ENCODE peak calls at places on chromosomes 16 and 17, in five cellular contexts. L is fibroblast of pulmonary artery; S is stimulated activated CD4-positive, alpha-beta T cell treated with anti-CD3 and anti-CD28 coated beads, Interleukin-1b, Interleukin-23, amount 100 ng/mL, for 24 hours; M is effector memory CD4-positive, alpha-beta T cell; P is GM18507. H is an unnamed sample.

GRCh38 chr17:39939588-39940419 is 12.3 kb downstream of the LRRC3C start:
- DNase-seq in L (peak; percentile 75), S (no peak), M (peak; percentile 19), P (no peak), H (peak; percentile 35)

GRCh38 chr16:69595127-69596036 is 29.6 kb downstream of the NFAT5 start:
- DNase-seq in L (peak; percentile 73), S (no peak), M (no peak), P (no peak), H (no peak)

GRCh38 chr17:47057831-47058230 is 78.8 kb upstream of the RPRML start:
- DNase-seq in L (no peak), S (no peak), M (no peak), P (no peak), H (no peak)

GRCh38 chr17:82929676-82930042 is 89.8 kb upstream of the ZNF750 start:
- DNase-seq in L (no peak), S (no peak), M (no peak), P (no peak), H (no peak)

GRCh38 chr16:85528528-85529387 is 84.4 kb upstream of the GSE1 start:
- DNase-seq in L (no peak), S (no peak), M (no peak), P (peak; percentile 45), H (no peak)

GRCh38 chr17:72588961-72589360 is 468.1 kb downstream of the SOX9 start:
- DNase-seq in L (no peak), S (no peak), M (no peak), P (no peak), H (no peak)

GRCh38 chr16:27067138-27067537 is 411 bp downstream of the C16orf82 start:
- DNase-seq in L (no peak), S (no peak), M (no peak), P (no peak), H (no peak)

GRCh38 chr16:49513040-49513439 is 139.4 kb downstream of the C16orf78 start:
- DNase-seq in L (no peak), S (no peak), M (no peak), P (no peak), H (no peak)

GRCh38 chr16:85781685-85782370 is 17.5 kb downstream of the EMC8 start:
- DNase-seq in L (peak; percentile 43), S (no peak), M (no peak), P (no peak), H (no peak)

GRCh38 chr16:81717662-81718189 is 61.4 kb upstream of the PLCG2 start:
- DNase-seq in L (peak; percentile 35), S (no peak), M (peak; percentile 20), P (no peak), H (no peak)

GRCh38 chr16:85611455-85612190 is 1.5 kb upstream of the GSE1 start:
- DNase-seq in L (peak; percentile 69), S (no peak), M (peak; percentile 23), P (no peak), H (no peak)

GRCh38 chr16:57612494-57612893 is 15.9 kb upstream of the ADGRG1 start:
- DNase-seq in L (no peak), S (no peak), M (no peak), P (no peak), H (no peak)

GRCh38 chr17:68036304-68037147 is 991 bp downstream of the KPNA2 start:
- DNase-seq in L (peak; percentile 39), S (no peak), M (no peak), P (no peak), H (no peak)

GRCh38 chr16:74309789-74310781 is 13.5 kb downstream of the PSMD7 start:
- DNase-seq in L (peak; percentile 69), S (no peak), M (no peak), P (peak; percentile 8), H (peak; percentile 9)

GRCh38 chr17:19830061-19830460 is 37.7 kb downstream of the ULK2 start:
- DNase-seq in L (no peak), S (no peak), M (no peak), P (no peak), H (no peak)

GRCh38 chr17:51765558-51766145 is 392.9 kb downstream of the CA10 start:
- DNase-seq in L (no peak), S (no peak), M (no peak), P (no peak), H (no peak)

GRCh38 chr17:7132511-7133094 is 18.0 kb upstream of the ASGR2 start:
- DNase-seq in L (peak; percentile 58), S (no peak), M (peak; percentile 63), P (peak; percentile 48), H (peak; percentile 83)

GRCh38 chr16:57761301-57761700 is 25.7 kb downstream of the KATNB1 start:
- DNase-seq in L (no peak), S (no peak), M (no peak), P (no peak), H (no peak)

GRCh38 chr17:75367312-75367711 is 38.2 kb downstream of the GRB2 start:
- DNase-seq in L (peak; percentile 27), S (no peak), M (no peak), P (no peak), H (no peak)

GRCh38 chr17:67528751-67529436 is 151.8 kb downstream of the PITPNC1 start:
- DNase-seq in L (peak; percentile 75), S (no peak), M (no peak), P (no peak), H (no peak)